ENCODE peak calls at places on chromosomes 5 and 9, in eight cellular contexts. S is H54, A is NB4, Z is ovary, O is tibial nerve, R is adrenal gland, D is K562, E is lower leg skin. T is an unnamed sample.

GRCh38 chr5:152393420-152393819 is 11.7 kb downstream of the NMUR2 start:
- DNase-seq in S (no peak), A (no peak), Z (no peak), O (no peak), R (no peak), D (no peak), E (no peak), T (no peak)

GRCh38 chr5:98638701-98639100 is 134.8 kb upstream of the RGMB start:
- DNase-seq in S (no peak), A (no peak), Z (no peak), O (no peak), R (peak), D (no peak), E (no peak), T (peak)

GRCh38 chr5:126354012-126354856 is 69.0 kb upstream of the GRAMD2B start:
- DNase-seq in S (peak), A (peak), Z (no peak), O (peak), R (no peak), D (peak), E (no peak), T (no peak)

GRCh38 chr5:15704397-15704947 is 204.5 kb downstream of the FBXL7 start:
- DNase-seq in S (no peak), A (no peak), Z (no peak), O (no peak), R (no peak), D (no peak), E (no peak), T (no peak)

GRCh38 chr9:131657890-131658752 is 81.8 kb downstream of the RAPGEF1 start:
- DNase-seq in S (no peak), A (peak), Z (no peak), O (no peak), R (peak), D (no peak), E (no peak), T (no peak)

GRCh38 chr5:11251242-11251641 is 490.2 kb upstream of the DAP start:
- DNase-seq in S (no peak), A (no peak), Z (no peak), O (no peak), R (no peak), D (no peak), E (no peak), T (no peak)

GRCh38 chr5:4207456-4207855 is 611.8 kb downstream of the IRX1 start:
- DNase-seq in S (no peak), A (no peak), Z (no peak), O (no peak), R (no peak), D (no peak), E (no peak), T (no peak)

GRCh38 chr9:84374516-84374915 is 34.0 kb upstream of the SLC28A3 start:
- DNase-seq in S (no peak), A (no peak), Z (no peak), O (no peak), R (no peak), D (no peak), E (no peak), T (no peak)

GRCh38 chr5:81786509-81786908 is 35.6 kb upstream of the SSBP2 start:
- DNase-seq in S (no peak), A (no peak), Z (no peak), O (no peak), R (no peak), D (no peak), E (peak), T (no peak)

GRCh38 chr9:20242767-20243166 is 379.5 kb downstream of the MLLT3 start:
- DNase-seq in S (no peak), A (peak), Z (no peak), O (no peak), R (no peak), D (no peak), E (no peak), T (no peak)

GRCh38 chr5:91332267-91333044 is 50.7 kb downstream of the ARRDC3 start:
- DNase-seq in S (peak), A (peak), Z (no peak), O (no peak), R (peak), D (peak), E (no peak), T (no peak)

GRCh38 chr5:131392461-131393095 is 128.7 kb downstream of the CDC42SE2 start:
- DNase-seq in S (no peak), A (no peak), Z (no peak), O (no peak), R (no peak), D (no peak), E (no peak), T (no peak)

GRCh38 chr5:83509535-83509934 is 38.0 kb downstream of the VCAN start:
- DNase-seq in S (no peak), A (peak), Z (no peak), O (no peak), R (no peak), D (no peak), E (no peak), T (peak)

GRCh38 chr5:57482671-57483106 is at the start of gene ACTBL2:
- DNase-seq in S (no peak), A (no peak), Z (no peak), O (no peak), R (no peak), D (no peak), E (no peak), T (no peak)

GRCh38 chr9:107794259-107794658 is 304.7 kb upstream of the KLF4 start:
- DNase-seq in S (no peak), A (peak), Z (no peak), O (no peak), R (no peak), D (peak), E (no peak), T (no peak)

GRCh38 chr5:50853151-50853550 is 186.7 kb downstream of the PARP8 start:
- DNase-seq in S (no peak), A (peak), Z (no peak), O (peak), R (peak), D (no peak), E (peak), T (no peak)

GRCh38 chr9:36835271-36835996 is 198.6 kb downstream of the PAX5 start:
- DNase-seq in S (no peak), A (peak), Z (no peak), O (no peak), R (no peak), D (no peak), E (no peak), T (no peak)

DNA sequence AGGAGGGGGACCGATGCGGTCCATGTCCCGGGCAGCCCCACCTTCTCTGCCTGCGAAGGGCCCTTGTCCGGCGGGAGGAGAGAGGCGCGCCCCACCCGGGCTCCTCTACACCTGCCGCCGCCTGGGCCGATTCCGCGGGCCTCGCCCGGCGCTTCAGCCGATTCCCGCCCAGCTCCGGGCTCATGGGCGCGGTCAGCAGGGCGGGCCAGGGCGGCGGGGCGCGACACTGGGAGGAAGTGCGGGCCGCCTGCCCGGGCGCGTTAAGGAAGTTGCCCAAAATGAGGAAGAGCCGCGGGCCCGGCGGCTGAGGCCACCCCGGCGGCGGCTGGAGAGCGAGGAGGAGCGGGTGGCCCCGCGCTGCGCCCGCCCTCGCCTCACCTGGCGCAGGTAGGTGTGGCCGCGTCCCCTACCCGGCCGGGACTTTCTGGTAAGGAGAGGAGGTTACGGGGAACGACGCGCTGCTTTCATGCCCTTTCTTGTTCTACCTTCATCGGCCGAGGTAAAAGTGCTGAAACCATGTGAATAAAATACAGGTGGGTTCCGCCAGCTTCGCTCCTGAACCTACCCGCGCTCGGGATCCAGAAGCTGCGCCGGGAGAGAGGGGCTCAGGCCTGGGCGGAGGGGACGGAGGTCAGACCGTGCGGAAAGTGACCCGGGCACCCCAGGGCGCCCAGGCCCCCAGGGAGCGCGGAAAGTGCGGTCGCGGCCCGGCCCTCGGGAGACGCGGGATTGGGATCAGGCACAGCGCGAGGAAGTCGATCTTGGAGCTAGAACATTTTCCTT is at the start of gene SYK:
- DNase-seq in S (no peak), A (peak), Z (no peak), O (no peak), R (peak), D (peak), E (no peak), T (peak)
- TF ChIP-seq POLR2A in S (no peak), A (peak), Z (no peak), O (no peak), R (peak), D (peak), E (no peak), T (no peak)

GRCh38 chr5:95886340-95887044 is 64.0 kb upstream of the GLRX start:
- DNase-seq in S (no peak), A (no peak), Z (no peak), O (no peak), R (no peak), D (no peak), E (no peak), T (no peak)

GRCh38 chr5:95884511-95884910 is 62.0 kb upstream of the GLRX start:
- DNase-seq in S (no peak), A (peak), Z (no peak), O (no peak), R (no peak), D (peak), E (no peak), T (no peak)

GRCh38 chr5:95884021-95884333 is 61.5 kb upstream of the GLRX start:
- DNase-seq in S (no peak), A (peak), Z (no peak), O (no peak), R (no peak), D (peak), E (no peak), T (no peak)

GRCh38 chr5:95881833-95882232 is 59.3 kb upstream of the GLRX start:
- DNase-seq in S (no peak), A (no peak), Z (no peak), O (no peak), R (no peak), D (no peak), E (no peak), T (no peak)

GRCh38 chr5:95883185-95884020 is 60.9 kb upstream of the GLRX start:
- DNase-seq in S (no peak), A (peak), Z (no peak), O (no peak), R (no peak), D (no peak), E (no peak), T (no peak)
- TF ChIP-seq POLR2A in S (no peak), A (no peak), Z (no peak), O (no peak), R (no peak), D (no peak), E (no peak), T (no peak)

GRCh38 chr5:134148316-134148715 is 28.4 kb downstream of the SKP1 start:
- DNase-seq in S (no peak), A (no peak), Z (no peak), O (no peak), R (peak), D (no peak), E (no peak), T (no peak)

GRCh38 chr5:134145779-134146581 is 30.8 kb downstream of the SKP1 start:
- DNase-seq in S (peak), A (peak), Z (peak), O (peak), R (peak), D (peak), E (peak), T (peak)

GRCh38 chr5:134145061-134145757 is 30.7 kb downstream of the TCF7 start:
- DNase-seq in S (no peak), A (no peak), Z (no peak), O (no peak), R (peak), D (no peak), E (peak), T (peak)

GRCh38 chr5:134148986-134149539 is 27.7 kb downstream of the SKP1 start:
- DNase-seq in S (no peak), A (no peak), Z (no peak), O (no peak), R (no peak), D (no peak), E (no peak), T (peak)

DNA sequence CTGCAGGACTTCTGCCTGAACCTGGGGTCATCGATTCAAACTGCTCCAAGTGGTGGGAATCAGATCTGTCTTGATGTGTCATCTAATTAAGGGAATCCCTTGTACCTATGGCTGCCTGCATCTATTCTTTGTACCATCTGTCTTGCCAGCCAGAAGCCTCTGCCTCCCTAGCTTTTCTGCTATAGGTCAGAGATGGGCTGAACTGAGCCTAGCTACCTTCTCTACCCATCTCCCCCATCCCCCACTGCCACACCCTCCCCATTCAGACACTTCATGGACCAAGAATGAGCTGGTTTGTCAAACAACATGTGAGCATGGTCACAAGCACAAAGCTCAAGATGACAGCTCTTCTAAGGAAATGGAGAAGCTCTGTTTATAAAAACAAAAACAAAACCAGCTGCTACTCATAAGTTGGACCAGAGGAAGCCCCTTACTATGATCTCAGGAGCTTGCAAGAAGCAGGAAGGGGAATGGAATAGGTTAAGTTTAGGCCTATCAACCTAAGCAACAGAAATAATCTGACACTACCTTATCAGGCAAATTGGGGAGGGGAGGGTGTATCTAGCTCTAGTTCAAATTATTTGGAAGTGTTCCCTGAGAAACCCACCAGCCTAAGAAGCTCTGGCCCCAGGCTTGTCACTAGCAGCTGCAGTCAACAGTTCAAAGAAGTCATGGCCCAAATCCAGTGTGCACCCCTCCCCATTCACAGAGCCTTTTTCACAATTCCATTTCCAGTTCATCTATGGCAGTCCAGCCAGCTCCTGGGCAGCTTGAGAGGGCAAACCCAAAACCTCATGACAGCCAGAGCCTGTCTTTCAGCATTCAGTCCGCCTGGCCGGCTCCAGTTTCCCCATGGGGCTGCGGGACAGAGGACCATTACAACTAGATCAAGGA is 29.9 kb downstream of the SKP1 start:
- DNase-seq in S (no peak), A (no peak), Z (no peak), O (no peak), R (peak), D (no peak), E (no peak), T (peak)
- TF ChIP-seq POLR2A in S (no peak), A (no peak), Z (no peak), O (no peak), R (no peak), D (no peak), E (no peak), T (no peak)

GRCh38 chr9:101309139-101309538 is 75.7 kb downstream of the BAAT start:
- DNase-seq in S (no peak), A (no peak), Z (no peak), O (no peak), R (no peak), D (no peak), E (no peak), T (no peak)

GRCh38 chr9:101307524-101308213 is 77.1 kb downstream of the BAAT start:
- DNase-seq in S (no peak), A (no peak), Z (no peak), O (no peak), R (no peak), D (no peak), E (no peak), T (no peak)

GRCh38 chr9:101315129-101315459 is 69.7 kb downstream of the BAAT start:
- DNase-seq in S (no peak), A (no peak), Z (no peak), O (no peak), R (no peak), D (no peak), E (no peak), T (no peak)

GRCh38 chr9:101312661-101313060 is 72.1 kb downstream of the BAAT start:
- DNase-seq in S (no peak), A (no peak), Z (no peak), O (no peak), R (no peak), D (no peak), E (no peak), T (no peak)

DNA sequence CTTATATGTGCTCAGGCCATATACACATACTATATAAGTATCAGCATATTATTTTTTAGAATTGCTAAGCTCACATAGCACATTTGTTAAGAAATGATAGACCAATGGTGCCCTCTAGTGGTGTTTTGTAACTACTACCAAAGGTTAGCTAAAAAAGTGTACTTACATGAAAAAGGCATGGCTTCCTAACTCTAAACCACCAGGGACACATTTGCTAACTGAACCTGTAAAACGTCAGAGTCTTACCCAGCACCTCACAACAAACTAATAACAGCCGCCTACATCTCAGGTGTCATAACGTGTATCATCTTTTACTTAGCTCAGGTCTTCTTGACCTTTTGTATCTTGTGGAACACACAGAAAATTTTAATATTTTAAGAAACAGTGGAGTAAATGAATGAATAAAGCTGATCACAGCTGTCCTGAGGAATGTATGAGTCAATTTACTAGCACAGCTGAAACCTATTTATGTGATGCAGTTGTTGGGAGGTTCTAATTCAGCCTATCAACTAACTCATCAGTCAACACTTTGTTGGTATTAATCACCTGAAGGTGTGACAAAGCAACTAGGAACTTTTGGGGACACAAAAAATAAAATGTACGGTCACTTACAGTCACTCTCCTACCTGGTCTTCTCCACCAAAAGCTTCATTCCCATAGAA is 72.9 kb downstream of the BAAT start:
- DNase-seq in S (peak), A (peak), Z (no peak), O (peak), R (no peak), D (peak), E (no peak), T (no peak)
- TF ChIP-seq POLR2A in S (no peak), A (no peak), Z (no peak), O (no peak), R (no peak), D (no peak), E (no peak), T (no peak)

DNA sequence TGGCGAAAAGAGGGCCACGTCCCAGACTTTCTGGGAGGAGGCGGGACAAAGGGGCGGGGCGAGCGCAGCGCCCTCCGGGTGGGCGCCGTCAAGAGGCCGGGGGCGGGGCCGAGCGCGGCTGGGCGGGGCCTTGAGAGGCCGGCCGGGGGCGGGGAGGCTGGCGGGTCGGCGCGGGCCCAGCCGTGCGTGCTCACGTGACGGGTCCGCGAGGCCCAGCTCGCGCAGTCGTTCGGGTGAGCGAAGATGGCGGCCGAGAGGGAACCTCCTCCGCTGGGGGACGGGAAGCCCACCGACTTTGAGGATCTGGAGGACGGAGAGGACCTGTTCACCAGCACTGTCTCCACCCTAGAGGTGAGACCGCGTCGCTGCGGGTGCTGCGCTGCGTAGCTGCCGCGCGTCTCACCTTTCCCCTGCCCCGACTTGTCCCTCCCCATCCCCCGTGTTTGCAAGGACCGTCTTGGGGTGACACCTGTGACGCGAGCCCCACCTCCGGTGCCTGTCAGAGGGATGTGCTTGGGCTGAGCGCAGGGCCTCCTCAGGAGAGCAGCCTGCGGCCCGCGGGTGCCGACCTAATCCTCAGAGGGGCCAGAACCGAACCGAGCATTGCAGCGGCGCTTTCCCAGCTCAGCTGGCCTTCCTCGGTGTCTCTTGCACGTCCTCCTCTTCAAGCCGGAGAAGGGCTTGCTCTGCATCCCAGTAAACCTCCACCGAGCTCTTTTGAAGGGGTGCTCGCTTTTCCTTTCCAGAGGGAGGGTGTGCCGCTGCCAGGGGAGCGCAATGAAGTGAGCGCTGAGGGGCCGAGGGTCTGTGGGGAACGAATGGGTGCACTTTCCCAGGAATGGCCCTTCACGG is at the start of gene SNX2:
- DNase-seq in S (peak), A (peak), Z (peak), O (peak), R (peak), D (peak), E (peak), T (peak)
- TF ChIP-seq POLR2A in S (peak), A (peak), Z (peak), O (peak), R (peak), D (peak), E (no peak), T (peak)

DNA sequence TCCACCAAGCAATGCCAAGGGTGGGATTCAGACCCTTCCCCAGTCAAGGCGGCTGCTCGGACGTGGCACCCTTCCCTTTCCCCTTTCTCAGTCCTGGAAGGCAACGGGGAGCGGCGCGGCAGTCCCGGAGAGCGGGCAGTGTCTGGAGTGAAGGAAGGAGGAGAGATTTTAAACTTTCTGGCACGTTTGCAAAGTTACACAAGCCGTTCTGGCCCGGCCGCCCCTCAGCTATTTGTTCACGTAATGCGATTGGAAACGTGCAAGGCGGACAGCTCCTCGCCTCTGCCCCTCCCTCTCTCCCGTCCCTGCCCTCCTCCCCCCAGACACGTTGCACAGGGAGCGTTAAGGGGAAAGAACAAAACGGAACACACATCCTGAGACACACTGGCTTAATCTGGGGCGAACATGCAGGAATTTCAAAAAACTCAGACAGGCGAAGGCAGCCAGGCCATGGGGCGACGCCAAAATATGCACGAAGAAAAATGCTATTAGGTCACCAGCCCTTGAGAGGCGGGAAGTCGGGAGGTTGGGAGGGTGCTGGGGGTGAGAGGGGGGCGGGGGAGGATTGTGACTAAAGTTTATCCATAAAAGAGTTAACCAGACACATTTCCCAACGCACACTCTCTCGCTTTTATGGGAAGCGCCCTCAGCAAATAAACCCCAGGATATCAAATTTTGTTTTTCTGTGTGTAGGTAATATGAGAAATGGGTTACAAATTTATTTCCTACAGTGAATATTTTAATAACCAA is at the start of gene LOX:
- DNase-seq in S (peak), A (peak), Z (peak), O (peak), R (peak), D (no peak), E (peak), T (peak)
- TF ChIP-seq POLR2A in S (peak), A (no peak), Z (no peak), O (peak), R (peak), D (no peak), E (no peak), T (no peak)

T was measured in testis.